ENCODE peak calls at places on chromosomes 13 and 19, in six cellular contexts. T is small intestine, G is iPS DF 6.9, I is thoracic aorta, O is NCI-H1092 treated with DMSO at 0.1 percent for 48 hours, U is H7. M is an unnamed sample.

GRCh38 chr13:73914119-73914518 is 220.1 kb downstream of the KLF12 start:
- DNase-seq in T (no peak), G (no peak), I (no peak), O (no peak), U (no peak), M (peak; percentile 50)

GRCh38 chr13:40779796-40780285 is 8.9 kb upstream of the MRPS31 start:
- DNase-seq in T (no peak), G (no peak), I (no peak), O (no peak), U (no peak), M (no peak)

GRCh38 chr13:107192289-107192688 is 624.4 kb upstream of the ARGLU1 start:
- DNase-seq in T (no peak), G (no peak), I (no peak), O (peak; percentile 24), U (no peak), M (no peak)

GRCh38 chr13:25722893-25723292 is 328.9 kb downstream of the SHISA2 start:
- DNase-seq in T (no peak), G (no peak), I (no peak), O (no peak), U (no peak), M (no peak)

GRCh38 chr13:109144693-109145437 is 515.5 kb downstream of the MYO16 start:
- DNase-seq in T (no peak), G (no peak), I (no peak), O (no peak), U (no peak), M (no peak)

GRCh38 chr13:113610266-113610665 is 25.7 kb downstream of the TFDP1 start:
- DNase-seq in T (no peak), G (no peak), I (no peak), O (no peak), U (no peak), M (no peak)

GRCh38 chr13:65488606-65489005 is 1741.5 kb downstream of the PCDH9 start:
- DNase-seq in T (no peak), G (no peak), I (no peak), O (no peak), U (no peak), M (no peak)

GRCh38 chr13:35957174-35957867 is 173.9 kb downstream of the DCLK1 start:
- DNase-seq in T (no peak), G (no peak), I (no peak), O (no peak), U (no peak), M (no peak)

GRCh38 chr13:31891472-31891871 is 140.1 kb upstream of the FRY start:
- DNase-seq in T (no peak), G (no peak), I (no peak), O (no peak), U (no peak), M (no peak)

GRCh38 chr13:41370736-41371135 is 59.7 kb downstream of the NAA16 start:
- DNase-seq in T (no peak), G (no peak), I (no peak), O (no peak), U (no peak), M (no peak)

GRCh38 chr19:4122480-4122879 is 1.4 kb downstream of the MAP2K2 start:
- DNase-seq in T (no peak), G (no peak), I (no peak), O (no peak), U (peak; percentile 21), M (no peak)

GRCh38 chr13:110756268-110756667 is 42.8 kb downstream of the ING1 start:
- DNase-seq in T (no peak), G (no peak), I (no peak), O (no peak), U (no peak), M (no peak)

GRCh38 chr19:17794412-17794730 is 567 bp upstream of the B3GNT3 start:
- DNase-seq in T (no peak), G (no peak), I (no peak), O (no peak), U (no peak), M (no peak)

GRCh38 chr13:62377838-62378237 is 962.2 kb upstream of the PCDH20 start:
- DNase-seq in T (no peak), G (no peak), I (no peak), O (no peak), U (no peak), M (no peak)

GRCh38 chr13:76622336-76623045 is 263.7 kb downstream of the KCTD12 start:
- DNase-seq in T (no peak), G (no peak), I (no peak), O (no peak), U (no peak), M (no peak)

GRCh38 chr13:45416521-45417125 is 1.6 kb downstream of the SLC25A30 start:
- DNase-seq in T (peak; percentile 75), G (no peak), I (no peak), O (peak; percentile 44), U (no peak), M (no peak)

GRCh38 chr19:16404396-16404795 is 67.4 kb downstream of the EPS15L1 start:
- DNase-seq in T (no peak), G (no peak), I (no peak), O (no peak), U (no peak), M (no peak)

GRCh38 chr13:27526516-27526915 is 76.2 kb upstream of the MTIF3 start:
- DNase-seq in T (no peak), G (no peak), I (no peak), O (no peak), U (no peak), M (no peak)

GRCh38 chr19:41646589-41647204 is 19.8 kb upstream of the CEACAM4 start:
- DNase-seq in T (no peak), G (peak; percentile 25), I (no peak), O (no peak), U (peak; percentile 68), M (no peak)

GRCh38 chr19:17794731-17795494 is at the start of gene B3GNT3:
- DNase-seq in T (peak; percentile 97), G (no peak), I (no peak), O (no peak), U (peak; percentile 86), M (no peak)

GRCh38 chr13:71067164-71067815 is 799.7 kb downstream of the DACH1 start:
- DNase-seq in T (peak; percentile 16), G (no peak), I (no peak), O (no peak), U (no peak), M (no peak)

GRCh38 chr13:93767231-93767916 is 540.8 kb downstream of the GPC6 start:
- DNase-seq in T (no peak), G (no peak), I (no peak), O (no peak), U (no peak), M (no peak)

GRCh38 chr19:39670998-39671397 is 15.3 kb downstream of the LGALS16 start:
- DNase-seq in T (no peak), G (peak; percentile 20), I (no peak), O (no peak), U (no peak), M (no peak)

GRCh38 chr19:15123900-15124299 is 16.7 kb downstream of the SYDE1 start:
- DNase-seq in T (peak; percentile 44), G (no peak), I (no peak), O (peak; percentile 47), U (peak; percentile 30), M (no peak)

GRCh38 chr13:90320663-90321062 is 1026.8 kb upstream of the MIR17HG start:
- DNase-seq in T (no peak), G (no peak), I (no peak), O (no peak), U (no peak), M (no peak)

GRCh38 chr13:19955873-19956559 is 2.5 kb upstream of the ZMYM2 start:
- DNase-seq in T (no peak), G (no peak), I (no peak), O (no peak), U (no peak), M (no peak)

GRCh38 chr13:98751397-98752110 is 918 bp downstream of the SLC15A1 start:
- DNase-seq in T (peak; percentile 82), G (no peak), I (no peak), O (no peak), U (peak; percentile 78), M (no peak)

GRCh38 chr13:113991191-113991669 is 17.4 kb upstream of the C13orf46 start:
- DNase-seq in T (no peak), G (no peak), I (no peak), O (peak; percentile 47), U (no peak), M (no peak)